ENCODE peak calls at places on chromosome 6, in eight cellular contexts. One of them, this sample, is unnamed.
A peak's percentile ranks its signal among the peaks of the same experiment; 100 is the strongest.

GRCh38 chr6:47335456-47335855 is 25.8 kb upstream of the TNFRSF21 start:
- DNase-seq in IMR-90: no peak
- DNase-seq in HCT116: no peak
- DNase-seq in tibial nerve: peak; percentile 10
- DNase-seq in spleen: no peak
- DNase-seq in transverse colon: no peak
- DNase-seq in body of pancreas: no peak
- DNase-seq in heart left ventricle: no peak
- DNase-seq in this sample: no peak

GRCh38 chr6:35044145-35044745 is 96.9 kb downstream of the TCP11 start:
- DNase-seq in HCT116: no peak
- DNase-seq in IMR-90: no peak
- DNase-seq in heart left ventricle: peak; percentile 51
- DNase-seq in transverse colon: peak; percentile 41
- DNase-seq in body of pancreas: peak; percentile 37
- DNase-seq in tibial nerve: no peak
- DNase-seq in spleen: no peak
- DNase-seq in this sample: no peak

GRCh38 chr6:116524236-116524635 is 12.8 kb downstream of the CALHM5 start:
- DNase-seq in tibial nerve: no peak
- DNase-seq in HCT116: no peak
- DNase-seq in heart left ventricle: no peak
- DNase-seq in transverse colon: no peak
- DNase-seq in spleen: no peak
- DNase-seq in body of pancreas: no peak
- DNase-seq in IMR-90: no peak
- DNase-seq in this sample: no peak

GRCh38 chr6:74642101-74642500 is 563.8 kb downstream of the COL12A1 start:
- DNase-seq in body of pancreas: no peak
- DNase-seq in IMR-90: no peak
- DNase-seq in spleen: no peak
- DNase-seq in heart left ventricle: no peak
- DNase-seq in HCT116: no peak
- DNase-seq in transverse colon: no peak
- DNase-seq in tibial nerve: no peak
- DNase-seq in this sample: no peak

GRCh38 chr6:135066806-135067205 is 12.2 kb upstream of the HBS1L start:
- DNase-seq in transverse colon: no peak
- DNase-seq in IMR-90: no peak
- DNase-seq in HCT116: no peak
- DNase-seq in heart left ventricle: no peak
- DNase-seq in spleen: no peak
- DNase-seq in body of pancreas: no peak
- DNase-seq in tibial nerve: no peak
- DNase-seq in this sample: no peak

GRCh38 chr6:14226051-14226660 is 108.6 kb downstream of the CD83 start:
- DNase-seq in heart left ventricle: no peak
- DNase-seq in transverse colon: no peak
- DNase-seq in HCT116: no peak
- DNase-seq in tibial nerve: no peak
- DNase-seq in spleen: no peak
- DNase-seq in IMR-90: no peak
- DNase-seq in body of pancreas: no peak
- DNase-seq in this sample: no peak

GRCh38 chr6:126650931-126651330 is 311.0 kb downstream of the CENPW start:
- DNase-seq in transverse colon: no peak
- DNase-seq in tibial nerve: no peak
- DNase-seq in IMR-90: peak; percentile 25
- DNase-seq in HCT116: no peak
- DNase-seq in spleen: no peak
- DNase-seq in body of pancreas: no peak
- DNase-seq in heart left ventricle: no peak
- DNase-seq in this sample: no peak

GRCh38 chr6:106421491-106421890 is 61.0 kb downstream of the CRYBG1 start:
- DNase-seq in tibial nerve: no peak
- DNase-seq in spleen: no peak
- DNase-seq in heart left ventricle: no peak
- DNase-seq in IMR-90: peak; percentile 3
- DNase-seq in transverse colon: no peak
- DNase-seq in HCT116: no peak
- DNase-seq in body of pancreas: no peak
- DNase-seq in this sample: no peak

GRCh38 chr6:31737315-31738047 is 1.2 kb upstream of the CLIC1 start:
- DNase-seq in tibial nerve: no peak
- DNase-seq in spleen: no peak
- DNase-seq in IMR-90: no peak
- DNase-seq in HCT116: no peak
- DNase-seq in heart left ventricle: no peak
- DNase-seq in transverse colon: peak; percentile 52
- DNase-seq in body of pancreas: no peak
- DNase-seq in this sample: no peak

GRCh38 chr6:36082318-36082717 is 48.0 kb upstream of the MAPK13 start:
- DNase-seq in spleen: no peak
- DNase-seq in tibial nerve: no peak
- DNase-seq in body of pancreas: no peak
- DNase-seq in HCT116: no peak
- DNase-seq in IMR-90: no peak
- DNase-seq in transverse colon: no peak
- DNase-seq in heart left ventricle: no peak
- DNase-seq in this sample: no peak

GRCh38 chr6:46733410-46733809 is 1.8 kb downstream of the PLA2G7 start:
- DNase-seq in heart left ventricle: no peak
- DNase-seq in body of pancreas: no peak
- DNase-seq in spleen: no peak
- DNase-seq in transverse colon: no peak
- DNase-seq in IMR-90: no peak
- DNase-seq in HCT116: no peak
- DNase-seq in tibial nerve: no peak
- DNase-seq in this sample: no peak

GRCh38 chr6:46370622-46371021 is 120.6 kb downstream of the RCAN2 start:
- DNase-seq in spleen: no peak
- DNase-seq in IMR-90: peak; percentile 1
- DNase-seq in heart left ventricle: no peak
- DNase-seq in transverse colon: no peak
- DNase-seq in body of pancreas: no peak
- DNase-seq in HCT116: no peak
- DNase-seq in tibial nerve: no peak
- DNase-seq in this sample: no peak

GRCh38 chr6:112595841-112596240 is 248.7 kb downstream of the RFPL4B start:
- DNase-seq in HCT116: no peak
- DNase-seq in IMR-90: peak; percentile 39
- DNase-seq in tibial nerve: no peak
- DNase-seq in body of pancreas: no peak
- DNase-seq in heart left ventricle: no peak
- DNase-seq in transverse colon: no peak
- DNase-seq in spleen: no peak
- DNase-seq in this sample: no peak

GRCh38 chr6:11921017-11921438 is 91.1 kb upstream of the HIVEP1 start:
- DNase-seq in spleen: no peak
- DNase-seq in heart left ventricle: no peak
- DNase-seq in transverse colon: peak; percentile 53
- DNase-seq in HCT116: peak; percentile 8
- DNase-seq in body of pancreas: no peak
- DNase-seq in IMR-90: peak; percentile 95
- DNase-seq in tibial nerve: peak; percentile 34
- DNase-seq in this sample: peak; percentile 76

GRCh38 chr6:160120087-160120486 is 1.5 kb upstream of the SLC22A1 start:
- DNase-seq in IMR-90: no peak
- DNase-seq in heart left ventricle: no peak
- DNase-seq in tibial nerve: no peak
- DNase-seq in transverse colon: no peak
- DNase-seq in HCT116: no peak
- DNase-seq in body of pancreas: no peak
- DNase-seq in spleen: no peak
- DNase-seq in this sample: no peak
- TF ChIP-seq POLR2A in IMR-90: no peak
- TF ChIP-seq POLR2A in heart left ventricle: no peak
- TF ChIP-seq POLR2A in tibial nerve: no peak
- TF ChIP-seq POLR2A in transverse colon: no peak
- TF ChIP-seq POLR2A in HCT116: no peak
- TF ChIP-seq POLR2A in body of pancreas: no peak
- TF ChIP-seq POLR2A in spleen: no peak
- TF ChIP-seq POLR2A in this sample: no peak

GRCh38 chr6:43013843-43014433 is at the start of the genes KLHDC3 and MEA1:
- DNase-seq in spleen: peak; percentile 99
- DNase-seq in IMR-90: peak; percentile 100
- DNase-seq in transverse colon: peak; percentile 100
- DNase-seq in tibial nerve: peak; percentile 99
- DNase-seq in heart left ventricle: peak; percentile 99
- DNase-seq in HCT116: peak; percentile 100
- DNase-seq in body of pancreas: peak; percentile 99
- DNase-seq in this sample: peak; percentile 100
- TF ChIP-seq POLR2A in spleen: no peak
- TF ChIP-seq POLR2A in IMR-90: peak; percentile 40
- TF ChIP-seq POLR2A in transverse colon: peak; percentile 56
- TF ChIP-seq POLR2A in tibial nerve: peak; percentile 23
- TF ChIP-seq POLR2A in heart left ventricle: peak; percentile 22
- TF ChIP-seq POLR2A in HCT116: peak; percentile 56
- TF ChIP-seq POLR2A in body of pancreas: peak; percentile 59
- TF ChIP-seq POLR2A in this sample: peak; percentile 74

DNA sequence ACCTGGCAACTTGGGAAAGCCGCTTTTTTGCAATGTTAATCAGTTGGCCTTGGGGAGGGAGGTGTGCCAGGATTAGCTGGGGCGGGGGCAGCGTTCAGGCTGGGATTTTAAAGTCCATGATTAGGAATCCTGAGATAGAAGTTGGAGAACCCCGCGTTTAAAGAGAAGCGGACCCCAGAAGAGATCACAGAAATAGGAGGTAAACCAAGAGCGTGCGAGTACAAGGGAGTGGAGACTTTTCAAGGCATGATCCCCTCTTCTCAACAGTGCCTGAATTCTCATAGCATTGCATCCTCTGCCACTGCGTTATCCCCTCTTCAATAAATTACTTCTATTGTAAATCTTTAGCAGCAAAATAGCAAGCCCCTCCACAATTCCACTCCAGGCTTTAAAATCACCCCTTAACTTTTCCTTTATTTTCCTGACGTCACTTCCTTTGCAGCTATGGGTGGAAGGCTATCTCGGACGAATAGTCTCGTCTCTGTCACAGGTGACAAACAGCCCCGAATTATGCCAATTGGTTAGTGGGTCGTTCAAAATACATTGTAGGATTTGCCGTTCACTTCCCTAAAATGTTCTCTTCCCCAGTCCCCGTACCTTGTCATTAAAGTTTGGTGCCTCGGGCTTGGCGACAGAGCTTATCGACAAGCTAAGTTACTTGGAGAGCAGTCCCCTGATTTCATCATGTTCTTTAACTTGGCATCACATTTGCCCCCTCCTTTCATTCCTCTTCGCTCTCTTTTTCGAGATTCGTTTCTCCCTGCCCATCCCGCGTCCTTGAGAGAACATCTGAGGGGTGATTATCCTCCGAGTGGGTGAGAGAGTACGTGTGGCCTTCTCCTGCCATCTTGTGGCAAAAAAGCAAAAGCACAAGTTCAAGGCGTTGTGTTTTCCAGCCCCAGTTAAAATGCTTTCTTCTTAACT is 17.1 kb downstream of the OR2B2 start:
- DNase-seq in transverse colon: peak; percentile 57
- DNase-seq in spleen: no peak
- DNase-seq in heart left ventricle: peak; percentile 60
- DNase-seq in HCT116: peak; percentile 81
- DNase-seq in body of pancreas: peak; percentile 47
- DNase-seq in IMR-90: peak; percentile 88
- DNase-seq in tibial nerve: peak; percentile 60
- DNase-seq in this sample: peak; percentile 93
- TF ChIP-seq POLR2A in transverse colon: peak; percentile 36
- TF ChIP-seq POLR2A in spleen: peak; percentile 8
- TF ChIP-seq POLR2A in heart left ventricle: no peak
- TF ChIP-seq POLR2A in HCT116: peak; percentile 56
- TF ChIP-seq POLR2A in body of pancreas: peak; percentile 14
- TF ChIP-seq POLR2A in IMR-90: no peak
- TF ChIP-seq POLR2A in tibial nerve: no peak
- TF ChIP-seq POLR2A in this sample: peak; percentile 78

GRCh38 chr6:83862776-83863471 is 3.4 kb downstream of the CYB5R4 start:
- DNase-seq in heart left ventricle: no peak
- DNase-seq in body of pancreas: no peak
- DNase-seq in HCT116: no peak
- DNase-seq in transverse colon: no peak
- DNase-seq in IMR-90: peak; percentile 69
- DNase-seq in spleen: no peak
- DNase-seq in tibial nerve: no peak
- DNase-seq in this sample: no peak

GRCh38 chr6:83861077-83861476 is 1.6 kb downstream of the CYB5R4 start:
- DNase-seq in tibial nerve: no peak
- DNase-seq in heart left ventricle: no peak
- DNase-seq in spleen: no peak
- DNase-seq in body of pancreas: no peak
- DNase-seq in IMR-90: no peak
- DNase-seq in transverse colon: no peak
- DNase-seq in HCT116: no peak
- DNase-seq in this sample: no peak

GRCh38 chr6:83860347-83860731 is 850 bp downstream of the CYB5R4 start:
- DNase-seq in heart left ventricle: no peak
- DNase-seq in tibial nerve: no peak
- DNase-seq in body of pancreas: no peak
- DNase-seq in spleen: no peak
- DNase-seq in transverse colon: no peak
- DNase-seq in IMR-90: no peak
- DNase-seq in HCT116: no peak
- DNase-seq in this sample: peak; percentile 49

GRCh38 chr6:83854766-83855165 is 1.6 kb downstream of the RIPPLY2 start:
- DNase-seq in spleen: no peak
- DNase-seq in body of pancreas: no peak
- DNase-seq in IMR-90: no peak
- DNase-seq in HCT116: no peak
- DNase-seq in tibial nerve: no peak
- DNase-seq in heart left ventricle: no peak
- DNase-seq in transverse colon: no peak
- DNase-seq in this sample: no peak

DNA sequence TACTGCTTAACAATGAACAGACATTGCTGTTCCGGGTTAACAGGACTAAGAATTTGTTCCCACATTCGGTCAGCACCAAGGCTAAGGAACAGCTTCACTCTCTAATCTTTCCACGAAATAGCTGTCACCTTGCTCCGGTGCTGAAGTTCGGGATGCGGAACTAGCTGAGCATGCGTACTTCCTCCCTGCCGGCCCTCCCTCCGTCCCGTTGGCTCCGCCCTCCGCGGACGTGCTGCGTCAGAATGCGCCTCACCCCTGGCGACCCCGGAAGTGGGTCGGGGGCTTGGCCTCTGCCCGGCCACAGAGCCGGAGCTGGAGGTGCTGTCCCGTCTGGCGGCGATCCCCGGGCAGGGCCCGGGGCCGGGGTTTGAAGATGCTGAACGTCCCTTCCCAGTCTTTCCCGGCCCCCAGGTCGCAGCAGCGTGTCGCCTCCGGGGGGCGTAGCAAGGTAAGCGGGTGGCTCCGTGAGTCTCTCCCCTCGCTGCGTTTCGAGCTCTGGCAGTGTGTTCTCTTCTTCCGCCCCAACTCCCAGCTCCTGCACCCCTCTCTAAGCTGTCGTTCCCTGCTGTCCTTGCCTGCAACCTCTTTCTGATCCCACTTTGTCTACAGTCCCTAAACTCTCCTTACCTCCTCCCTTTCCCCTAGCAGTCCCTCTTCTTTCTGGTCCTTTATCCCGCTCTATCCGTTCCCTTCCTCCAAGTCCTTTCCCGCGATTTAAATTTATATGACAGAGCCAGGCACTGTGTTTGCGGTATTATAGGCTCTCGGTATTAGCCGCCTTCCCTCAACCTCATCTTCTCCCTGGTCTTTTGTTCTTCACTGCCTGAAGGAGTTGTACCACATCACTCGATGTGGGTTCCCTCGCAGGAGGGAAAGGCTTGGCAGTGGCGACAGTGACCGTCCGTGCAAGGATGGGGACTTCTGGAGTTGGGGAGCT is at the start of gene CYB5R4:
- DNase-seq in HCT116: peak; percentile 84
- DNase-seq in spleen: peak; percentile 99
- DNase-seq in transverse colon: peak; percentile 97
- DNase-seq in heart left ventricle: peak; percentile 93
- DNase-seq in tibial nerve: peak; percentile 89
- DNase-seq in IMR-90: peak; percentile 96
- DNase-seq in body of pancreas: peak; percentile 97
- DNase-seq in this sample: peak; percentile 97
- TF ChIP-seq POLR2A in HCT116: peak; percentile 51
- TF ChIP-seq POLR2A in spleen: peak; percentile 86
- TF ChIP-seq POLR2A in transverse colon: peak; percentile 96
- TF ChIP-seq POLR2A in heart left ventricle: no peak
- TF ChIP-seq POLR2A in tibial nerve: peak; percentile 64
- TF ChIP-seq POLR2A in IMR-90: peak; percentile 79
- TF ChIP-seq POLR2A in body of pancreas: peak; percentile 95
- TF ChIP-seq POLR2A in this sample: peak; percentile 93